ENCODE peak calls at places on chromosomes 1 and 21, in four cellular contexts. B is choroid plexus epithelial cell, U is endothelial cell, N is RWPE1. W is an unnamed sample.

GRCh38 chr1:89831462-89832113 is 10.8 kb downstream of the LRRC8D start:
- DNase-seq in B (no peak), U (no peak), N (no peak), W (no peak)

GRCh38 chr1:180969429-180969828 is 53.2 kb downstream of the STX6 start:
- DNase-seq in B (no peak), U (no peak), N (no peak), W (no peak)

GRCh38 chr1:167103236-167103894 is 9.5 kb downstream of the STYXL2 start:
- DNase-seq in B (peak), U (no peak), N (no peak), W (no peak)

GRCh38 chr21:14513772-14514171 is 32.3 kb downstream of the SAMSN1 start:
- DNase-seq in B (no peak), U (no peak), N (no peak), W (no peak)

GRCh38 chr1:227766015-227766634 is 30.9 kb downstream of the SNAP47 start:
- DNase-seq in B (peak), U (no peak), N (no peak), W (no peak)

GRCh38 chr1:228198977-228199590 is 8.8 kb upstream of the OBSCN start:
- DNase-seq in B (peak), U (no peak), N (peak), W (no peak)

GRCh38 chr21:41663805-41664788 is 102.8 kb downstream of the RIPK4 start:
- DNase-seq in B (peak), U (no peak), N (no peak), W (peak)

GRCh38 chr1:223556414-223557124 is 108.9 kb downstream of the CAPN8 start:
- DNase-seq in B (peak), U (peak), N (peak), W (no peak)

GRCh38 chr1:111735858-111736544 is 3.2 kb downstream of the INKA2 start:
- DNase-seq in B (peak), U (no peak), N (no peak), W (no peak)

GRCh38 chr1:6446665-6447015 is 19.3 kb downstream of the TNFRSF25 start:
- DNase-seq in B (no peak), U (no peak), N (no peak), W (no peak)
- TF ChIP-seq CTCF in B (no peak), U (no peak), N (no peak), W (no peak)

GRCh38 chr1:234605983-234606730 is 3.8 kb downstream of the IRF2BP2 start:
- DNase-seq in B (peak), U (no peak), N (no peak), W (no peak)
- TF ChIP-seq CTCF in B (no peak), U (no peak), N (peak), W (peak)

GRCh38 chr1:31421404-31422040 is 8.5 kb downstream of the SERINC2 start:
- DNase-seq in B (peak), U (peak), N (no peak), W (no peak)
- TF ChIP-seq CTCF in B (peak), U (peak), N (no peak), W (peak)

DNA sequence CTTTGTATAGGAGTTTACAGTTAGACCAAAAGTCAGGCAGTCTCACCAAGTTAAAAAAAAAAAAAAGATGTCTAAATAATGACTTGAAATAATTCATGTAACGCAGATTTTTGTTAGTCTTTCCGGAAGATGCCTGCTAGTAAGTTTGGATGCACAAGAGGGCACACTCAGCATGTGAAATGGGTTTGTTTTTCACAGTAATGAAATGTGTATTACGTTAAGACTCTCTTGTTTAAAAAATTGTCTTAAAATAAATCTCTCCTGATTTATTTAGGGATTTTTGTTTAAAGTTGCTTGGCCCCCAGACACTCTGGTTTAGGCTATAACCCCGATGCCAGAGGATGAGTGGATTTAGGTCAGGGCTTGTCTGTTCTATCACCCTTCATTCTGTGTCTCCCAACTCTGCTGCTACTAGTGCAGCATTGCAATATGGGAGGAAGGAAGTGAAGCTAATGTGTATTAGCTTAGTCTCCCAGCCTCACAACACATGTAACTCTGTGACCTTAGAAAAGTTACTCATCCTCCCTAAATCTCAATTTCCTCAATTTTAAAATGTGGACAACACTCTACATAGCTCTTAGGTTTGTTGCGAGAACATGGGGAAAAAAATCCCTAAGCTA is 25.7 kb downstream of the CTH start:
- DNase-seq in B (peak), U (no peak), N (no peak), W (no peak)
- TF ChIP-seq CTCF in B (peak), U (no peak), N (no peak), W (peak)

GRCh38 chr1:91744973-91745648 is 140.8 kb downstream of the TGFBR3 start:
- DNase-seq in B (peak), U (no peak), N (no peak), W (no peak)
- TF ChIP-seq CTCF in B (peak), U (no peak), N (no peak), W (no peak)

DNA sequence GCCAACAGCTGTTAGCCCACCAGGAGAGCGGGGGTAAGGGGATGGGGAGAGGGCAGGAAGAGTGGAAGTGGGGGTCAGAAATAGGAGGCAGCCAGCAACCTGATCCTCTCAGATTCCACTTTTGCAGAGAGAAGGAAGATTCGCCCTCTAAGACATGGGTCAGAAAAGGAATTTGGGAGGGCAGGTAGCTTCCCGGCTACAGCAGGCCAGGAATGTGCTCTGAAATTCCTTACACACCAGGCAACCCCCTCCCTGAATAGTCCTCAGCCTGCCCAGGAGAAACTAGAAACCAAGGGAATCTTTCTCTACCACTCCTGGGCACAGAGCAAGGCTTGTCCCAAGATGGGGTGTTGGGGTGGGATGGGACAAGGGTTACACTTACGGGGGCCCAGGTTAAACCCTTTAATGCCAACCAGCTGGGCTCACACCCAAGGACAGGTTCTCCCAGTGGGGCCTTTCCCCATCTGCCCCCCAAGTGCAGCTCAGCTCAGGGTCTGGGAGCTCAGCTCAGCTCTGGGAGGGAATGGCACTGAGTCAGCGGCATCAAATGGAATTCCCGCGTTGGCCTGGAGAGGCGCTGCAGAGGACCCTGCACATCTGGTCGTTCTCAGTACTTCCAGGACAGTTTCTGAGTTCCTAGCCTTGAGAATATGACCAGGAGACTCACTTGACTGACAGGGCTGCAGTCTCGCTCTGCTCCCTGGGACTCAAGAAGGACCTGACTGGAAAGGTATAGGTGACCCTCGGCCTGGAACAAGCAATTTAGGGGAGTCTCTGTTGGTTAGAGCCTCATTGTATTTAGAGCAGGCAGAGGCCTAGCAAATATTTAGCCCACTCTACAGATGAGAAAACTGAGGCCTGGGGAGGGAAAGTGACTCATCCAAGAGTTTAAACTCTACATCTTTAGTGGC is 761 bp downstream of the TNNT2 start:
- DNase-seq in B (peak), U (peak), N (peak), W (no peak)
- TF ChIP-seq CTCF in B (peak), U (peak), N (no peak), W (peak)

GRCh38 chr1:53135735-53136114 is 6.7 kb downstream of the SLC1A7 start:
- DNase-seq in B (peak), U (no peak), N (no peak), W (no peak)

GRCh38 chr1:53138991-53139884 is 3.2 kb downstream of the SLC1A7 start:
- DNase-seq in B (no peak), U (no peak), N (no peak), W (no peak)

GRCh38 chr1:53134961-53135734 is 7.3 kb downstream of the SLC1A7 start:
- DNase-seq in B (no peak), U (no peak), N (no peak), W (peak)

GRCh38 chr1:53139911-53140310 is 2.5 kb downstream of the SLC1A7 start:
- DNase-seq in B (peak), U (no peak), N (no peak), W (peak)

DNA sequence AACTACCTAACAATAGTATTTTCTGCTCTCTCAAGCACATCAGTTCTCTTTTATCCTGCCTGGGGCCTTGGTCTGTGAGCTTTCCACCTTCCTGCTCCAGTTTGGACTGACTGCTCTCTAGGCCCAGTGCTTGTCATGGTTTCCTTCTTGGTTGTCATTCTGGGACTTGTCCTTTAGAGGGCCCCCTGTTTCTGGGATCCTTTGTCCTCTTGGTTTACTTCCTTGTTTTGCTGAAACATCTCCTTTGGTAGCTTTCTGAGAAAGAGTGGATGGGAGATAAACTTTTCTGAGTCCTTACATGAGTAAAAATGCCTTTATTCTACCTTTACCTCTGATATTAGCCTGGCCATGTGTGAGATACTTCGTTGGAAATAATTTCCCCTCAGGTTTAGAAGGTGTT is 4.7 kb downstream of the SLC1A7 start:
- DNase-seq in B (no peak), U (no peak), N (no peak), W (no peak)
- TF ChIP-seq CTCF in B (peak), U (no peak), N (no peak), W (peak)

GRCh38 chr1:99648107-99648506 is 2.2 kb downstream of the PALMD start:
- DNase-seq in B (no peak), U (no peak), N (no peak), W (no peak)
- TF ChIP-seq CTCF in B (peak), U (no peak), N (peak), W (peak)

DNA sequence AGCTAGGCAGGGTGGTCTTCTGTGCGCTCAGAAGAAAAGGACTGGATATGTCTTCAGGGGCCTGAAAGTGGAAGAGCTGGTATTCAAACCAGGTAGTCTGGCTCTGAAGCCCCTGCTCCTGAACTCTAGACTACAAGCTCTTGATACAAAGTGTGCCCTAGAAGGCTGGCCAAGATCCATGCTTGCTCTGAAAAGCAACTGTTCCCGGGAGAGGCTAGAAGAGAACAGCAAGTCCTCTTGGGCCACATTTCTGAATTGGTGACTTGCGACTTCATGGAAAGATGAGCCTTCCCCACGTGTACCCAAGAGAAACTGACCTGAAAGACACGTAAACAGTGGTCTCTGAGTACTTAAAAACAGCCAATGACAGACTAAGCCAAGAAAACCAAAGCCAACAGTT is 123.3 kb upstream of the GRIK3 start:
- DNase-seq in B (no peak), U (no peak), N (no peak), W (no peak)
- TF ChIP-seq CTCF in B (no peak), U (no peak), N (no peak), W (no peak)

DNA sequence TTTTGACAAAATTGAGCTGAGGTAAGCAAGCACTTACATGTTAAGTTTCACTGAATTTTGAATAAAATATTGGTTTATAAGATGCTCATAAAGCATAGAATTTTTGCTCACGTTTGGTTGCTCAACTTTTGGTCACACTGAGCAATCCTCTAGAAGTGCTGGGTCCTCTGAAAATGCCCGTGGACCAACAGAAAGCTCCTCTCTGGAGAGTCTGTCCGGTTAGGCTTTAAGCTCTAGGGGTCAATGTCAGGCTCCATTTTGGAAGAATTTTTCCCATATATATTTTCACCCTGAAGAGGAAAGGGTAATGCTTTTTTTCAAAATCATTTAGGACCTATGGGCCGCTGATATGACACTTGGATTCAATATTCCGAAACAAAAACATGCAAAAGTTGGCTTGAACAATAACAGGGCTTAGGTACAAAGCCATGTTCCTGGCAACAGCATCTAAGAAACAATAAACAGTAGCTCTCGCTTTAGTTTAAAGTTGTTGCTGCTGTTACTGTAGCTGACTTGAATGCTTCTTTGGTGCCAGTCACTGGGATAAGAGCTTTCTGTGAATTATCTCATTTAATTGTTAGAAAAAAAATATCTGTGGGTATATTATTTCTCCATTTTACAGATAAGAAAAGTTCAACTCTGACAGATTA is 131.7 kb upstream of the ESRRG start:
- DNase-seq in B (no peak), U (no peak), N (no peak), W (no peak)
- TF ChIP-seq CTCF in B (no peak), U (no peak), N (no peak), W (no peak)

W was measured in retinal pigment epithelial cell.